ENCODE peak calls at places on chromosomes 1 and 21, in five cellular contexts. G, T, A, O and M are unnamed samples.

GRCh38 chr1:21666572-21667320 is 2.4 kb downstream of the RAP1GAP start:
- DNase-seq in G (no peak), T (no peak), O (no peak), A (peak), M (no peak)

GRCh38 chr1:179141592-179142244 is 59.8 kb downstream of the TOR3A start:
- DNase-seq in A (no peak), T (peak), G (peak), O (no peak), M (no peak)

GRCh38 chr1:234554478-234555311 is 55.3 kb downstream of the IRF2BP2 start:
- DNase-seq in A (no peak), G (no peak), T (no peak), O (no peak), M (no peak)

GRCh38 chr1:178360421-178360820 is 136.3 kb downstream of the CLEC20A start:
- DNase-seq in O (no peak), T (no peak), G (no peak), A (no peak), M (no peak)

GRCh38 chr1:231590453-231591198 is 36.0 kb upstream of the DISC1 start:
- DNase-seq in G (peak), A (peak), O (peak), T (peak), M (peak)

GRCh38 chr21:37412603-37413360 is 46.2 kb downstream of the DYRK1A start:
- DNase-seq in O (no peak), T (no peak), A (no peak), G (peak), M (peak)

GRCh38 chr21:45123440-45123839 is 49.1 kb downstream of the ADARB1 start:
- DNase-seq in T (no peak), O (no peak), A (no peak), G (no peak), M (no peak)

GRCh38 chr1:50047916-50048694 is 24.4 kb upstream of the AGBL4 start:
- DNase-seq in T (no peak), O (no peak), G (no peak), A (no peak), M (no peak)

GRCh38 chr1:118902299-118903270 is 85.6 kb downstream of the TBX15 start:
- DNase-seq in T (peak), G (no peak), O (no peak), A (no peak), M (no peak)

GRCh38 chr1:177351361-177352108 is 180.8 kb downstream of the BRINP2 start:
- DNase-seq in T (no peak), A (peak), O (no peak), G (peak), M (no peak)

GRCh38 chr1:30645807-30646206 is 77.6 kb downstream of the MATN1 start:
- DNase-seq in T (peak), G (no peak), A (no peak), O (no peak), M (no peak)

GRCh38 chr1:178942285-178943218 is 71.7 kb upstream of the ANGPTL1 start:
- DNase-seq in G (peak), A (peak), O (no peak), T (peak), M (no peak)

GRCh38 chr1:58927026-58927721 is 143.3 kb upstream of the JUN start:
- DNase-seq in O (no peak), T (no peak), G (no peak), A (no peak), M (no peak)

GRCh38 chr1:160374701-160375443 is 8.0 kb downstream of the NHLH1 start:
- DNase-seq in O (peak), G (no peak), T (no peak), A (no peak), M (no peak)

GRCh38 chr1:196361112-196361714 is 247.0 kb downstream of the KCNT2 start:
- DNase-seq in O (no peak), G (no peak), T (peak), A (no peak), M (no peak)

GRCh38 chr1:155195201-155196102 is 12.2 kb downstream of the THBS3 start:
- DNase-seq in A (no peak), O (no peak), G (no peak), T (no peak), M (no peak)

GRCh38 chr1:65425697-65426096 is 5.2 kb downstream of the LEPR start:
- DNase-seq in O (no peak), T (peak), A (no peak), G (peak), M (no peak)

GRCh38 chr1:152901631-152902030 is 6.7 kb upstream of the IVL start:
- DNase-seq in T (no peak), O (no peak), G (no peak), A (no peak), M (no peak)

GRCh38 chr1:94801919-94802546 is 18.1 kb upstream of the SLC44A3 start:
- DNase-seq in G (peak), O (peak), A (no peak), T (peak), M (peak)

GRCh38 chr21:27764056-27764455 is 797.2 kb upstream of the ADAMTS5 start:
- DNase-seq in O (no peak), T (no peak), G (no peak), A (no peak), M (no peak)

GRCh38 chr1:229437443-229437842 is 3.5 kb upstream of the ACTA1 start:
- DNase-seq in A (no peak), T (peak), G (no peak), O (no peak), M (no peak)

GRCh38 chr1:2534775-2535387 is 4.8 kb upstream of the HES5 start:
- DNase-seq in G (peak), O (no peak), T (peak), A (no peak), M (no peak)

GRCh38 chr1:177048314-177049069 is 116.0 kb downstream of the ASTN1 start:
- DNase-seq in O (no peak), T (no peak), G (no peak), A (no peak), M (no peak)

GRCh38 chr1:3625151-3625907 is 514 bp downstream of the TPRG1L start:
- DNase-seq in O (no peak), G (peak), A (peak), T (peak), M (no peak)

GRCh38 chr1:245572709-245573108 is 417.9 kb downstream of the KIF26B start:
- DNase-seq in O (no peak), A (no peak), G (no peak), T (no peak), M (no peak)

GRCh38 chr1:37858931-37859506 is 373 bp downstream of the MTF1 start:
- DNase-seq in G (peak), O (no peak), T (no peak), A (peak), M (no peak)

GRCh38 chr1:163357378-163357777 is 35.6 kb downstream of the NUF2 start:
- DNase-seq in T (no peak), A (no peak), O (no peak), G (no peak), M (no peak)

GRCh38 chr1:115771847-115772457 is 3.4 kb upstream of the CASQ2 start:
- DNase-seq in T (peak), O (peak), A (peak), G (peak), M (peak)

GRCh38 chr1:915295-916172 is 8.2 kb upstream of the SAMD11 start:
- DNase-seq in A (no peak), T (no peak), O (no peak), G (no peak), M (no peak)

GRCh38 chr1:162359523-162360236 is 17.0 kb downstream of the SPATA46 start:
- DNase-seq in T (no peak), G (no peak), O (no peak), A (no peak), M (no peak)

GRCh38 chr1:180563013-180563827 is 4.5 kb downstream of the OVAAL start:
- DNase-seq in A (no peak), O (no peak), G (peak), T (peak), M (no peak)